ENCODE peak calls at places on chromosome 4, in nine cellular contexts. One of them, this sample, is unnamed.

GRCh38 chr4:113553082-113553481 is 208.5 kb downstream of the CAMK2D start:
- DNase-seq in body of pancreas: no peak
- DNase-seq in NCI-H2029: no peak
- DNase-seq in AG10803: no peak
- DNase-seq in effector CD4-positive, alpha-beta T cell: no peak
- DNase-seq in HT1080: no peak
- DNase-seq in NCI-H1694: no peak
- DNase-seq in CD8-positive, alpha-beta memory T cell: no peak
- DNase-seq in NCI-H1105: no peak
- DNase-seq in this sample: no peak

GRCh38 chr4:2962614-2963184 is 507 bp downstream of the NOP14 start:
- DNase-seq in body of pancreas: peak
- DNase-seq in NCI-H2029: no peak
- DNase-seq in AG10803: peak
- DNase-seq in effector CD4-positive, alpha-beta T cell: no peak
- DNase-seq in HT1080: no peak
- DNase-seq in NCI-H1694: no peak
- DNase-seq in CD8-positive, alpha-beta memory T cell: no peak
- DNase-seq in NCI-H1105: no peak
- DNase-seq in this sample: no peak

GRCh38 chr4:75289843-75290616 is 224.2 kb downstream of the RCHY1 start:
- DNase-seq in body of pancreas: peak
- DNase-seq in NCI-H2029: peak
- DNase-seq in AG10803: no peak
- DNase-seq in effector CD4-positive, alpha-beta T cell: no peak
- DNase-seq in HT1080: peak
- DNase-seq in NCI-H1694: peak
- DNase-seq in CD8-positive, alpha-beta memory T cell: no peak
- DNase-seq in NCI-H1105: peak
- DNase-seq in this sample: no peak

GRCh38 chr4:48912349-48912748 is 5.8 kb upstream of the OCIAD2 start:
- DNase-seq in body of pancreas: no peak
- DNase-seq in NCI-H2029: no peak
- DNase-seq in AG10803: no peak
- DNase-seq in effector CD4-positive, alpha-beta T cell: no peak
- DNase-seq in HT1080: no peak
- DNase-seq in NCI-H1694: no peak
- DNase-seq in CD8-positive, alpha-beta memory T cell: no peak
- DNase-seq in NCI-H1105: no peak
- DNase-seq in this sample: no peak

GRCh38 chr4:124018383-124019317 is 622.1 kb downstream of the SPRY1 start:
- DNase-seq in body of pancreas: peak
- DNase-seq in NCI-H2029: peak
- DNase-seq in AG10803: peak
- DNase-seq in effector CD4-positive, alpha-beta T cell: no peak
- DNase-seq in HT1080: no peak
- DNase-seq in NCI-H1694: no peak
- DNase-seq in CD8-positive, alpha-beta memory T cell: no peak
- DNase-seq in NCI-H1105: no peak
- DNase-seq in this sample: peak

GRCh38 chr4:3299538-3300197 is 6.8 kb downstream of the RGS12 start:
- DNase-seq in body of pancreas: no peak
- DNase-seq in NCI-H2029: no peak
- DNase-seq in AG10803: no peak
- DNase-seq in effector CD4-positive, alpha-beta T cell: no peak
- DNase-seq in HT1080: no peak
- DNase-seq in NCI-H1694: no peak
- DNase-seq in CD8-positive, alpha-beta memory T cell: no peak
- DNase-seq in NCI-H1105: no peak
- DNase-seq in this sample: no peak

GRCh38 chr4:88843067-88843723 is 145.6 kb upstream of the NAP1L5 start:
- DNase-seq in body of pancreas: peak
- DNase-seq in NCI-H2029: peak
- DNase-seq in AG10803: no peak
- DNase-seq in effector CD4-positive, alpha-beta T cell: no peak
- DNase-seq in HT1080: no peak
- DNase-seq in NCI-H1694: peak
- DNase-seq in CD8-positive, alpha-beta memory T cell: no peak
- DNase-seq in NCI-H1105: peak
- DNase-seq in this sample: no peak

GRCh38 chr4:82891728-82892466 is 944 bp upstream of the SEC31A start:
- DNase-seq in body of pancreas: no peak
- DNase-seq in NCI-H2029: no peak
- DNase-seq in AG10803: peak
- DNase-seq in effector CD4-positive, alpha-beta T cell: no peak
- DNase-seq in HT1080: peak
- DNase-seq in NCI-H1694: no peak
- DNase-seq in CD8-positive, alpha-beta memory T cell: no peak
- DNase-seq in NCI-H1105: no peak
- DNase-seq in this sample: no peak

GRCh38 chr4:148415500-148415899 is 26.7 kb downstream of the NR3C2 start:
- DNase-seq in body of pancreas: no peak
- DNase-seq in NCI-H2029: no peak
- DNase-seq in AG10803: no peak
- DNase-seq in effector CD4-positive, alpha-beta T cell: no peak
- DNase-seq in HT1080: peak
- DNase-seq in NCI-H1694: no peak
- DNase-seq in CD8-positive, alpha-beta memory T cell: no peak
- DNase-seq in NCI-H1105: no peak
- DNase-seq in this sample: no peak

GRCh38 chr4:88441696-88442095 is 15.2 kb upstream of the HERC5 start:
- DNase-seq in body of pancreas: no peak
- DNase-seq in NCI-H2029: no peak
- DNase-seq in AG10803: no peak
- DNase-seq in effector CD4-positive, alpha-beta T cell: no peak
- DNase-seq in HT1080: no peak
- DNase-seq in NCI-H1694: no peak
- DNase-seq in CD8-positive, alpha-beta memory T cell: no peak
- DNase-seq in NCI-H1105: no peak
- DNase-seq in this sample: no peak

GRCh38 chr4:10163296-10163695 is 46.7 kb upstream of the WDR1 start:
- DNase-seq in body of pancreas: no peak
- DNase-seq in NCI-H2029: no peak
- DNase-seq in AG10803: no peak
- DNase-seq in effector CD4-positive, alpha-beta T cell: no peak
- DNase-seq in HT1080: no peak
- DNase-seq in NCI-H1694: no peak
- DNase-seq in CD8-positive, alpha-beta memory T cell: no peak
- DNase-seq in NCI-H1105: no peak
- DNase-seq in this sample: no peak

GRCh38 chr4:76339364-76339763 is 32.8 kb downstream of the STBD1 start:
- DNase-seq in body of pancreas: no peak
- DNase-seq in NCI-H2029: no peak
- DNase-seq in AG10803: no peak
- DNase-seq in effector CD4-positive, alpha-beta T cell: no peak
- DNase-seq in HT1080: no peak
- DNase-seq in NCI-H1694: no peak
- DNase-seq in CD8-positive, alpha-beta memory T cell: no peak
- DNase-seq in NCI-H1105: no peak
- DNase-seq in this sample: no peak

GRCh38 chr4:118869808-118870342 is 18.8 kb upstream of the SYNPO2 start:
- DNase-seq in body of pancreas: no peak
- DNase-seq in NCI-H2029: no peak
- DNase-seq in AG10803: peak
- DNase-seq in effector CD4-positive, alpha-beta T cell: no peak
- DNase-seq in HT1080: peak
- DNase-seq in NCI-H1694: no peak
- DNase-seq in CD8-positive, alpha-beta memory T cell: no peak
- DNase-seq in NCI-H1105: no peak
- DNase-seq in this sample: no peak

GRCh38 chr4:104487105-104487504 is 7.6 kb downstream of the CXXC4 start:
- DNase-seq in body of pancreas: peak
- DNase-seq in NCI-H2029: no peak
- DNase-seq in AG10803: no peak
- DNase-seq in effector CD4-positive, alpha-beta T cell: no peak
- DNase-seq in HT1080: no peak
- DNase-seq in NCI-H1694: no peak
- DNase-seq in CD8-positive, alpha-beta memory T cell: no peak
- DNase-seq in NCI-H1105: no peak
- DNase-seq in this sample: no peak

GRCh38 chr4:78781086-78781630 is 5.0 kb downstream of the BMP2K start:
- DNase-seq in body of pancreas: no peak
- DNase-seq in NCI-H2029: no peak
- DNase-seq in AG10803: no peak
- DNase-seq in effector CD4-positive, alpha-beta T cell: no peak
- DNase-seq in HT1080: no peak
- DNase-seq in NCI-H1694: no peak
- DNase-seq in CD8-positive, alpha-beta memory T cell: no peak
- DNase-seq in NCI-H1105: no peak
- DNase-seq in this sample: no peak

This sample was measured in HS-5.